ENCODE peak calls at places on chromosomes 3 and 15, in four cellular contexts. E is ovary, Q is sigmoid colon, I is mammary epithelial cell. L is an unnamed sample.

GRCh38 chr3:61172684-61173083 is 78.6 kb downstream of the FHIT start:
- DNase-seq in E (no peak), Q (no peak), I (no peak), L (peak; percentile 10)

GRCh38 chr3:18189651-18190050 is 235.5 kb downstream of the SATB1 start:
- DNase-seq in E (no peak), Q (no peak), I (peak; percentile 26), L (no peak)

GRCh38 chr3:112894258-112894657 is 47.6 kb upstream of the CD200R1L start:
- DNase-seq in E (no peak), Q (no peak), I (peak; percentile 43), L (no peak)

GRCh38 chr3:170961616-170962400 is 53.4 kb upstream of the EIF5A2 start:
- DNase-seq in E (no peak), Q (no peak), I (peak; percentile 12), L (peak; percentile 30)

GRCh38 chr3:138938056-138938876 is 8.7 kb downstream of the FOXL2 start:
- DNase-seq in E (peak; percentile 42), Q (peak; percentile 61), I (no peak), L (no peak)

GRCh38 chr3:184679056-184679502 is 32.8 kb downstream of the MAGEF1 start:
- DNase-seq in E (peak; percentile 56), Q (peak; percentile 74), I (no peak), L (no peak)

GRCh38 chr3:112413074-112413473 is 80.1 kb downstream of the CD200 start:
- DNase-seq in E (no peak), Q (no peak), I (no peak), L (no peak)

GRCh38 chr15:59160880-59161593 is 45.6 kb upstream of the LDHAL6B start:
- DNase-seq in E (no peak), Q (no peak), I (no peak), L (peak; percentile 30)

GRCh38 chr3:1037631-1038030 is 55.2 kb upstream of the CNTN6 start:
- DNase-seq in E (no peak), Q (no peak), I (peak; percentile 0), L (no peak)

DNA sequence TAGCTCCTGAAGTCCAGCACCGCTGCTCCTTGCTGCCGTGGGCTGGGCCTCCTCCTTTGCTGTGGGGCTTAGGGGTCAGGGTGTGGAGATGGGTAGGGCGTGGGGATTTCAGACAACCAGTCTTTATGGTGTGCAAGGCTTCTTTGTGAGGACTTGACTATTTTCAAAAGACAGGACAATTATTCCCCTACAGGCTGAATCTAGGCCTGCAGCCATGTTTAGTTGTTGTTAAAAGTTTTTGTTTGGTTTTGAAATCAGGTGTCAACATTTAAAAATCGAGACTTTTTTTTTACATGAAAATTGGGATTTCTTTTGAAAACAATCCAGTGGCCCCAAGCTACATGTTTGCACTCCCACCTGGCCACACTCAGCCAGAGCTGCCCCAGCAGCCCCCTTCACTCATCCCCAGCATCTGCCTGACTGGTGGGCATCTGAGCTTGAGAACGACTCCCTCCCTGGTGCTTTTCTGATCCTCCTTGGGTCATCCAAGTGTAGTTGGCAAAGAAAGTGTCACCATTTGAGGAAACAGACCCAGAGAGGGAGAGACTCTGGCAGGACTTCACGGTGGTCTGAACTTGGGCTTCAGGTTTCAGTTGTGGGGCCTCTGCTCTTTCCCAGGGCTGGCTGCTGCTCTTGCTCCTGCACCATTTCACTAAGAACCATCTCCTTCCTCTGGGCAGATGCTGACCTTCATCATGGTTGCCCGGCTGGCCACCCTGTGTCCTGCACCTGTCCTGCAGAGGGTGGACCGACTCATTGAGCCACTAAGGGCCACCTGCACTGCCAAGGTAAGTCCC is 10.4 kb downstream of the RPL32 start:
- DNase-seq in E (no peak), Q (no peak), I (no peak), L (no peak)
- TF ChIP-seq CTCF in E (no peak), Q (no peak), I (peak; percentile 31), L (peak; percentile 12)

GRCh38 chr3:56862352-56863062 is 60.8 kb upstream of the ARHGEF3 start:
- DNase-seq in E (no peak), Q (no peak), I (peak; percentile 79), L (peak; percentile 5)
- H3K4me3 ChIP-seq in E (no peak overlapping the region), Q (no peak overlapping the region), I (no peak overlapping the region), L (no peak overlapping the region)

GRCh38 chr15:71480566-71480965 is 329.8 kb upstream of the NR2E3 start:
- DNase-seq in E (no peak), Q (no peak), I (no peak), L (no peak)

GRCh38 chr15:71484080-71484479 is 326.3 kb upstream of the NR2E3 start:
- DNase-seq in E (no peak), Q (no peak), I (no peak), L (no peak)

GRCh38 chr15:71489570-71489969 is 320.8 kb upstream of the NR2E3 start:
- DNase-seq in E (no peak), Q (no peak), I (no peak), L (no peak)

GRCh38 chr15:71485094-71485693 is 325.2 kb upstream of the NR2E3 start:
- DNase-seq in E (no peak), Q (no peak), I (no peak), L (peak; percentile 45)
- TF ChIP-seq CTCF in E (no peak), Q (no peak), I (peak; percentile 52), L (peak; percentile 63)

GRCh38 chr3:48012659-48013058 is 3.6 kb downstream of the MAP4 start:
- DNase-seq in E (no peak), Q (no peak), I (no peak), L (no peak)
- H3K4me3 ChIP-seq in E (no peak overlapping the region), Q (no peak overlapping the region), I (no peak overlapping the region), L (no peak overlapping the region)

GRCh38 chr3:15284121-15284889 is 48.1 kb downstream of the SH3BP5 start:
- DNase-seq in E (no peak), Q (no peak), I (no peak), L (no peak)
- TF ChIP-seq CTCF in E (no peak), Q (no peak), I (no peak), L (no peak)

GRCh38 chr15:37095197-37095992 is 5.0 kb downstream of the MEIS2 start:
- DNase-seq in E (no peak), Q (no peak), I (no peak), L (no peak)

GRCh38 chr15:37094542-37095196 is 5.7 kb downstream of the MEIS2 start:
- DNase-seq in E (no peak), Q (no peak), I (no peak), L (peak; percentile 47)

GRCh38 chr15:37096878-37097568 is 3.3 kb downstream of the MEIS2 start:
- DNase-seq in E (no peak), Q (no peak), I (no peak), L (no peak)

GRCh38 chr15:37098468-37099320 is 1.7 kb downstream of the MEIS2 start:
- DNase-seq in E (peak; percentile 55), Q (peak; percentile 76), I (peak; percentile 47), L (peak; percentile 73)

GRCh38 chr15:37095993-37096877 is 4.1 kb downstream of the MEIS2 start:
- DNase-seq in E (peak; percentile 46), Q (peak; percentile 81), I (no peak), L (no peak)
- H3K4me3 ChIP-seq in E (peak overlapping the region; percentile 81), Q (peak overlapping the region; percentile 83), I (no peak overlapping the region), L (peak overlapping the region; percentile 61)

GRCh38 chr3:51141573-51141972 is 243.5 kb upstream of the MANF start:
- DNase-seq in E (no peak), Q (no peak), I (no peak), L (no peak)
- TF ChIP-seq CTCF in E (no peak), Q (no peak), I (peak; percentile 11), L (no peak)